ENCODE peak calls at places on chromosome 19, in six cellular contexts. One of them, this sample, is unnamed.

GRCh38 chr19:13995017-13995728 is 10.9 kb downstream of the RFX1 start:
- DNase-seq in A549: no peak
- DNase-seq in substantia nigra: no peak
- DNase-seq in CD8-positive, alpha-beta memory T cell: no peak
- DNase-seq in NCI-H1694 treated with DMSO at 0.1 percent for 48 hours: peak
- DNase-seq in skeletal muscle cell: no peak
- DNase-seq in this sample: peak

GRCh38 chr19:18946335-18946734 is 5.3 kb upstream of the HOMER3 start:
- DNase-seq in CD8-positive, alpha-beta memory T cell: no peak
- DNase-seq in skeletal muscle cell: no peak
- DNase-seq in NCI-H1694 treated with DMSO at 0.1 percent for 48 hours: no peak
- DNase-seq in substantia nigra: no peak
- DNase-seq in A549: no peak
- DNase-seq in this sample: no peak

GRCh38 chr19:19146865-19147264 is 8.6 kb upstream of the TMEM161A start:
- DNase-seq in NCI-H1694 treated with DMSO at 0.1 percent for 48 hours: no peak
- DNase-seq in skeletal muscle cell: no peak
- DNase-seq in CD8-positive, alpha-beta memory T cell: no peak
- DNase-seq in substantia nigra: no peak
- DNase-seq in A549: no peak
- DNase-seq in this sample: no peak

GRCh38 chr19:42370068-42370520 is 20.0 kb downstream of the CNFN start:
- DNase-seq in A549: no peak
- DNase-seq in CD8-positive, alpha-beta memory T cell: no peak
- DNase-seq in NCI-H1694 treated with DMSO at 0.1 percent for 48 hours: no peak
- DNase-seq in skeletal muscle cell: no peak
- DNase-seq in substantia nigra: no peak
- DNase-seq in this sample: no peak

GRCh38 chr19:17348700-17349099 is 11.3 kb downstream of the GTPBP3 start:
- DNase-seq in NCI-H1694 treated with DMSO at 0.1 percent for 48 hours: no peak
- DNase-seq in A549: peak
- DNase-seq in substantia nigra: no peak
- DNase-seq in CD8-positive, alpha-beta memory T cell: no peak
- DNase-seq in skeletal muscle cell: no peak
- DNase-seq in this sample: peak

GRCh38 chr19:14081797-14082674 is 3.5 kb downstream of the C19orf67 start:
- DNase-seq in substantia nigra: no peak
- DNase-seq in NCI-H1694 treated with DMSO at 0.1 percent for 48 hours: no peak
- DNase-seq in skeletal muscle cell: no peak
- DNase-seq in CD8-positive, alpha-beta memory T cell: no peak
- DNase-seq in A549: no peak
- DNase-seq in this sample: peak

GRCh38 chr19:6473652-6474051 is 7.9 kb downstream of the DENND1C start:
- DNase-seq in CD8-positive, alpha-beta memory T cell: no peak
- DNase-seq in NCI-H1694 treated with DMSO at 0.1 percent for 48 hours: no peak
- DNase-seq in substantia nigra: no peak
- DNase-seq in A549: no peak
- DNase-seq in skeletal muscle cell: no peak
- DNase-seq in this sample: no peak

GRCh38 chr19:45676851-45677263 is 8.8 kb downstream of the GIPR start:
- DNase-seq in A549: no peak
- DNase-seq in NCI-H1694 treated with DMSO at 0.1 percent for 48 hours: no peak
- DNase-seq in skeletal muscle cell: no peak
- DNase-seq in CD8-positive, alpha-beta memory T cell: peak
- DNase-seq in substantia nigra: no peak
- DNase-seq in this sample: no peak

GRCh38 chr19:17205237-17206140 is 9.7 kb upstream of the USE1 start:
- DNase-seq in NCI-H1694 treated with DMSO at 0.1 percent for 48 hours: peak
- DNase-seq in A549: peak
- DNase-seq in CD8-positive, alpha-beta memory T cell: peak
- DNase-seq in skeletal muscle cell: no peak
- DNase-seq in substantia nigra: peak
- DNase-seq in this sample: peak

GRCh38 chr19:49502866-49503581 is 6.8 kb downstream of the RPS11 start:
- DNase-seq in skeletal muscle cell: peak
- DNase-seq in CD8-positive, alpha-beta memory T cell: peak
- DNase-seq in A549: peak
- DNase-seq in substantia nigra: no peak
- DNase-seq in NCI-H1694 treated with DMSO at 0.1 percent for 48 hours: peak
- DNase-seq in this sample: peak

GRCh38 chr19:41776700-41777099 is 19.7 kb upstream of the CEACAM3 start:
- DNase-seq in CD8-positive, alpha-beta memory T cell: no peak
- DNase-seq in substantia nigra: no peak
- DNase-seq in NCI-H1694 treated with DMSO at 0.1 percent for 48 hours: no peak
- DNase-seq in A549: no peak
- DNase-seq in skeletal muscle cell: no peak
- DNase-seq in this sample: no peak

GRCh38 chr19:2355168-2356035 is 4.7 kb upstream of the TMPRSS9 start:
- DNase-seq in NCI-H1694 treated with DMSO at 0.1 percent for 48 hours: no peak
- DNase-seq in CD8-positive, alpha-beta memory T cell: no peak
- DNase-seq in skeletal muscle cell: no peak
- DNase-seq in A549: no peak
- DNase-seq in substantia nigra: no peak
- DNase-seq in this sample: no peak

GRCh38 chr19:53132231-53132991 is at the start of gene ZNF415:
- DNase-seq in NCI-H1694 treated with DMSO at 0.1 percent for 48 hours: no peak
- DNase-seq in substantia nigra: peak
- DNase-seq in skeletal muscle cell: peak
- DNase-seq in CD8-positive, alpha-beta memory T cell: peak
- DNase-seq in A549: no peak
- DNase-seq in this sample: peak

GRCh38 chr19:18784786-18785120 is 6.4 kb downstream of the COMP start:
- DNase-seq in A549: no peak
- DNase-seq in NCI-H1694 treated with DMSO at 0.1 percent for 48 hours: no peak
- DNase-seq in skeletal muscle cell: no peak
- DNase-seq in CD8-positive, alpha-beta memory T cell: no peak
- DNase-seq in substantia nigra: no peak
- DNase-seq in this sample: no peak

GRCh38 chr19:45306522-45307027 is 16.1 kb downstream of the CKM start:
- DNase-seq in CD8-positive, alpha-beta memory T cell: no peak
- DNase-seq in skeletal muscle cell: no peak
- DNase-seq in NCI-H1694 treated with DMSO at 0.1 percent for 48 hours: no peak
- DNase-seq in A549: no peak
- DNase-seq in substantia nigra: no peak
- DNase-seq in this sample: no peak

GRCh38 chr19:43624933-43625332 is 5.5 kb upstream of the ZNF428 start:
- DNase-seq in skeletal muscle cell: no peak
- DNase-seq in CD8-positive, alpha-beta memory T cell: peak
- DNase-seq in A549: no peak
- DNase-seq in substantia nigra: no peak
- DNase-seq in NCI-H1694 treated with DMSO at 0.1 percent for 48 hours: no peak
- DNase-seq in this sample: peak

GRCh38 chr19:4375164-4375619 is 25.2 kb downstream of the SH3GL1 start:
- DNase-seq in substantia nigra: no peak
- DNase-seq in CD8-positive, alpha-beta memory T cell: no peak
- DNase-seq in NCI-H1694 treated with DMSO at 0.1 percent for 48 hours: no peak
- DNase-seq in A549: no peak
- DNase-seq in skeletal muscle cell: no peak
- DNase-seq in this sample: no peak

GRCh38 chr19:57830071-57830602 is at the start of gene ZNF587B:
- DNase-seq in skeletal muscle cell: no peak
- DNase-seq in substantia nigra: peak
- DNase-seq in NCI-H1694 treated with DMSO at 0.1 percent for 48 hours: no peak
- DNase-seq in CD8-positive, alpha-beta memory T cell: peak
- DNase-seq in A549: no peak
- DNase-seq in this sample: peak

GRCh38 chr19:2636897-2637683 is 65.4 kb downstream of the GNG7 start:
- DNase-seq in CD8-positive, alpha-beta memory T cell: peak
- DNase-seq in skeletal muscle cell: no peak
- DNase-seq in substantia nigra: peak
- DNase-seq in NCI-H1694 treated with DMSO at 0.1 percent for 48 hours: no peak
- DNase-seq in A549: peak
- DNase-seq in this sample: peak

GRCh38 chr19:13505761-13506549 is at the start of gene CACNA1A:
- DNase-seq in substantia nigra: no peak
- DNase-seq in CD8-positive, alpha-beta memory T cell: peak
- DNase-seq in skeletal muscle cell: no peak
- DNase-seq in NCI-H1694 treated with DMSO at 0.1 percent for 48 hours: no peak
- DNase-seq in A549: no peak
- DNase-seq in this sample: peak

GRCh38 chr19:56108447-56109195 is 12.5 kb downstream of the ZNF787 start:
- DNase-seq in NCI-H1694 treated with DMSO at 0.1 percent for 48 hours: no peak
- DNase-seq in skeletal muscle cell: peak
- DNase-seq in substantia nigra: no peak
- DNase-seq in CD8-positive, alpha-beta memory T cell: no peak
- DNase-seq in A549: no peak
- DNase-seq in this sample: peak

GRCh38 chr19:18294467-18294864 is 13.0 kb upstream of the JUND start:
- DNase-seq in skeletal muscle cell: no peak
- DNase-seq in substantia nigra: no peak
- DNase-seq in NCI-H1694 treated with DMSO at 0.1 percent for 48 hours: no peak
- DNase-seq in A549: no peak
- DNase-seq in CD8-positive, alpha-beta memory T cell: peak
- DNase-seq in this sample: no peak

GRCh38 chr19:45473366-45474190 is 5.8 kb downstream of the FOSB start:
- DNase-seq in CD8-positive, alpha-beta memory T cell: peak
- DNase-seq in substantia nigra: no peak
- DNase-seq in A549: no peak
- DNase-seq in skeletal muscle cell: no peak
- DNase-seq in NCI-H1694 treated with DMSO at 0.1 percent for 48 hours: no peak
- DNase-seq in this sample: no peak

GRCh38 chr19:46551175-46551574 is 50.0 kb upstream of the CALM3 start:
- DNase-seq in skeletal muscle cell: no peak
- DNase-seq in CD8-positive, alpha-beta memory T cell: no peak
- DNase-seq in NCI-H1694 treated with DMSO at 0.1 percent for 48 hours: no peak
- DNase-seq in substantia nigra: no peak
- DNase-seq in A549: no peak
- DNase-seq in this sample: no peak

GRCh38 chr19:32238076-32238475 is 107.3 kb upstream of the ZNF507 start:
- DNase-seq in substantia nigra: no peak
- DNase-seq in CD8-positive, alpha-beta memory T cell: no peak
- DNase-seq in NCI-H1694 treated with DMSO at 0.1 percent for 48 hours: no peak
- DNase-seq in skeletal muscle cell: no peak
- DNase-seq in A549: no peak
- DNase-seq in this sample: no peak

GRCh38 chr19:36686365-36687213 is 823 bp upstream of the ZNF567 start:
- DNase-seq in CD8-positive, alpha-beta memory T cell: no peak
- DNase-seq in A549: no peak
- DNase-seq in substantia nigra: peak
- DNase-seq in NCI-H1694 treated with DMSO at 0.1 percent for 48 hours: peak
- DNase-seq in skeletal muscle cell: no peak
- DNase-seq in this sample: peak

GRCh38 chr19:49116544-49116943 is 2.4 kb downstream of the LIN7B start:
- DNase-seq in A549: no peak
- DNase-seq in NCI-H1694 treated with DMSO at 0.1 percent for 48 hours: no peak
- DNase-seq in skeletal muscle cell: no peak
- DNase-seq in CD8-positive, alpha-beta memory T cell: no peak
- DNase-seq in substantia nigra: no peak
- DNase-seq in this sample: no peak

GRCh38 chr19:58035863-58036262 is 2.0 kb downstream of the ZSCAN1 start:
- DNase-seq in CD8-positive, alpha-beta memory T cell: no peak
- DNase-seq in NCI-H1694 treated with DMSO at 0.1 percent for 48 hours: no peak
- DNase-seq in A549: no peak
- DNase-seq in substantia nigra: no peak
- DNase-seq in skeletal muscle cell: no peak
- DNase-seq in this sample: no peak

GRCh38 chr19:47247308-47247990 is 8.9 kb upstream of the CCDC9 start:
- DNase-seq in A549: peak
- DNase-seq in skeletal muscle cell: no peak
- DNase-seq in NCI-H1694 treated with DMSO at 0.1 percent for 48 hours: peak
- DNase-seq in CD8-positive, alpha-beta memory T cell: peak
- DNase-seq in substantia nigra: peak
- DNase-seq in this sample: peak

GRCh38 chr19:19033176-19033425 is 216 bp downstream of the SUGP2 start:
- DNase-seq in A549: no peak
- DNase-seq in NCI-H1694 treated with DMSO at 0.1 percent for 48 hours: no peak
- DNase-seq in skeletal muscle cell: no peak
- DNase-seq in CD8-positive, alpha-beta memory T cell: no peak
- DNase-seq in substantia nigra: no peak
- DNase-seq in this sample: no peak

GRCh38 chr19:52600639-52601024 is 30.5 kb downstream of the ZNF701 start:
- DNase-seq in NCI-H1694 treated with DMSO at 0.1 percent for 48 hours: no peak
- DNase-seq in skeletal muscle cell: no peak
- DNase-seq in A549: no peak
- DNase-seq in CD8-positive, alpha-beta memory T cell: no peak
- DNase-seq in substantia nigra: peak
- DNase-seq in this sample: peak